ENCODE peak calls at places on chromosome 11, in four cellular contexts. Z, W, U and J are unnamed samples.
A peak's percentile ranks its signal among the peaks of the same experiment; 100 is the strongest.

GRCh38 chr11:1936072-1936780 is 10.9 kb upstream of the MRPL23 start:
- DNase-seq in W (no peak), U (no peak), Z (no peak), J (no peak)

GRCh38 chr11:88779551-88779950 is 286.2 kb downstream of the GRM5 start:
- DNase-seq in U (no peak), W (no peak), Z (peak; percentile 80), J (no peak)

GRCh38 chr11:105923814-105924213 is 98.2 kb downstream of the MSANTD4 start:
- DNase-seq in U (no peak), W (no peak), Z (no peak), J (no peak)

GRCh38 chr11:31233425-31233824 is 136.1 kb downstream of the DCDC1 start:
- DNase-seq in W (no peak), U (no peak), Z (no peak), J (no peak)

GRCh38 chr11:11078344-11078743 is 220.5 kb upstream of the ZBED5 start:
- DNase-seq in U (no peak), W (no peak), Z (no peak), J (no peak)

GRCh38 chr11:35859311-35859710 is 84.6 kb upstream of the LDLRAD3 start:
- DNase-seq in W (no peak), U (no peak), Z (no peak), J (no peak)

GRCh38 chr11:76588455-76589325 is 81.9 kb downstream of the LRRC32 start:
- DNase-seq in Z (no peak), U (peak; percentile 39), W (peak; percentile 81), J (no peak)

GRCh38 chr11:17469998-17470397 is 6.6 kb downstream of the ABCC8 start:
- DNase-seq in W (no peak), Z (no peak), U (no peak), J (no peak)

GRCh38 chr11:86912238-86912637 is 43.0 kb downstream of the FZD4 start:
- DNase-seq in W (no peak), U (no peak), Z (no peak), J (no peak)

GRCh38 chr11:86749861-86750401 is 50.4 kb upstream of the PRSS23 start:
- DNase-seq in Z (no peak), W (no peak), U (no peak), J (no peak)

GRCh38 chr11:129145276-129145675 is 46.8 kb downstream of the ARHGAP32 start:
- DNase-seq in Z (no peak), U (no peak), W (no peak), J (no peak)

GRCh38 chr11:108131993-108132392 is 10.6 kb downstream of the ACAT1 start:
- DNase-seq in W (no peak), Z (peak; percentile 37), U (no peak), J (no peak)

GRCh38 chr11:113876798-113877672 is 1.7 kb upstream of the USP28 start:
- DNase-seq in Z (no peak), U (no peak), W (no peak), J (no peak)